ENCODE peak calls at places on chromosomes 13 and 19, in eight cellular contexts. T, O, H, P, B, E, S and G are unnamed samples.

GRCh38 chr19:33736158-33736557 is 60.5 kb upstream of the KCTD15 start:
- DNase-seq in T (no peak), O (no peak), H (no peak), P (no peak), B (no peak), E (no peak), S (no peak), G (peak; percentile 27)

GRCh38 chr13:112574476-112575294 is 13.3 kb downstream of the TUBGCP3 start:
- DNase-seq in T (no peak), O (no peak), H (no peak), P (no peak), B (no peak), E (no peak), S (no peak), G (no peak)

GRCh38 chr13:93244141-93244917 is 17.7 kb downstream of the GPC6 start:
- DNase-seq in T (no peak), O (no peak), H (no peak), P (no peak), B (no peak), E (no peak), S (no peak), G (no peak)

GRCh38 chr19:51398096-51398704 is 7.8 kb upstream of the C19orf84 start:
- DNase-seq in T (no peak), O (no peak), H (peak; percentile 28), P (no peak), B (no peak), E (no peak), S (no peak), G (no peak)

GRCh38 chr13:28246891-28247290 is 108.5 kb downstream of the PAN3 start:
- DNase-seq in T (no peak), O (no peak), H (no peak), P (no peak), B (no peak), E (no peak), S (no peak), G (no peak)

GRCh38 chr13:40680659-40681323 is 14.3 kb upstream of the FOXO1 start:
- DNase-seq in T (no peak), O (no peak), H (no peak), P (no peak), B (no peak), E (no peak), S (no peak), G (no peak)

GRCh38 chr19:7847664-7848063 is 17.6 kb downstream of the EVI5L start:
- DNase-seq in T (no peak), O (no peak), H (no peak), P (no peak), B (no peak), E (no peak), S (peak; percentile 28), G (no peak)

GRCh38 chr13:61728468-61728867 is 312.8 kb upstream of the PCDH20 start:
- DNase-seq in T (no peak), O (no peak), H (no peak), P (no peak), B (no peak), E (no peak), S (no peak), G (no peak)

GRCh38 chr13:21050288-21051197 is 10.8 kb downstream of the LATS2 start:
- DNase-seq in T (no peak), O (no peak), H (no peak), P (no peak), B (no peak), E (no peak), S (no peak), G (no peak)

GRCh38 chr19:42658148-42658547 is 63.4 kb upstream of the CEACAM8 start:
- DNase-seq in T (no peak), O (no peak), H (no peak), P (no peak), B (no peak), E (no peak), S (no peak), G (no peak)

GRCh38 chr19:58559275-58560006 is 1.0 kb upstream of the UBE2M start:
- DNase-seq in T (peak; percentile 86), O (peak; percentile 90), H (peak; percentile 47), P (peak; percentile 90), B (peak; percentile 94), E (peak; percentile 92), S (peak; percentile 89), G (peak; percentile 96)

GRCh38 chr13:65929436-65929835 is 1300.7 kb downstream of the PCDH9 start:
- DNase-seq in T (no peak), O (no peak), H (no peak), P (no peak), B (no peak), E (no peak), S (no peak), G (no peak)

GRCh38 chr19:47564081-47564480 is 8.9 kb downstream of the ZNF541 start:
- DNase-seq in T (no peak), O (no peak), H (no peak), P (no peak), B (no peak), E (no peak), S (no peak), G (no peak)

GRCh38 chr13:28558126-28558525 is 63.2 kb upstream of the FLT1 start:
- DNase-seq in T (no peak), O (no peak), H (no peak), P (no peak), B (no peak), E (no peak), S (no peak), G (no peak)

GRCh38 chr13:90070362-90070761 is 1277.1 kb upstream of the MIR17HG start:
- DNase-seq in T (no peak), O (no peak), H (no peak), P (no peak), B (no peak), E (no peak), S (no peak), G (no peak)

GRCh38 chr19:3142292-3142670 is 6.4 kb downstream of the GNA15 start:
- DNase-seq in T (no peak), O (no peak), H (no peak), P (peak; percentile 31), B (no peak), E (no peak), S (no peak), G (no peak)

GRCh38 chr19:58409010-58409790 is 751 bp downstream of the ZNF584 start:
- DNase-seq in T (no peak), O (peak; percentile 33), H (no peak), P (no peak), B (peak; percentile 41), E (no peak), S (no peak), G (peak; percentile 73)

GRCh38 chr19:34309368-34310138 is 55.2 kb downstream of the GARRE1 start:
- DNase-seq in T (no peak), O (no peak), H (no peak), P (no peak), B (no peak), E (no peak), S (no peak), G (no peak)

GRCh38 chr13:43783820-43784219 is 3.0 kb downstream of the ENOX1 start:
- DNase-seq in T (no peak), O (no peak), H (no peak), P (no peak), B (no peak), E (no peak), S (no peak), G (no peak)

GRCh38 chr13:23544668-23545067 is 25.5 kb upstream of the TNFRSF19 start:
- DNase-seq in T (no peak), O (no peak), H (no peak), P (no peak), B (no peak), E (no peak), S (no peak), G (no peak)

GRCh38 chr13:95834134-95834765 is 157.3 kb downstream of the DNAJC3 start:
- DNase-seq in T (peak; percentile 74), O (peak; percentile 44), H (peak; percentile 45), P (peak; percentile 21), B (peak; percentile 42), E (peak; percentile 33), S (peak; percentile 69), G (peak; percentile 66)

DNA sequence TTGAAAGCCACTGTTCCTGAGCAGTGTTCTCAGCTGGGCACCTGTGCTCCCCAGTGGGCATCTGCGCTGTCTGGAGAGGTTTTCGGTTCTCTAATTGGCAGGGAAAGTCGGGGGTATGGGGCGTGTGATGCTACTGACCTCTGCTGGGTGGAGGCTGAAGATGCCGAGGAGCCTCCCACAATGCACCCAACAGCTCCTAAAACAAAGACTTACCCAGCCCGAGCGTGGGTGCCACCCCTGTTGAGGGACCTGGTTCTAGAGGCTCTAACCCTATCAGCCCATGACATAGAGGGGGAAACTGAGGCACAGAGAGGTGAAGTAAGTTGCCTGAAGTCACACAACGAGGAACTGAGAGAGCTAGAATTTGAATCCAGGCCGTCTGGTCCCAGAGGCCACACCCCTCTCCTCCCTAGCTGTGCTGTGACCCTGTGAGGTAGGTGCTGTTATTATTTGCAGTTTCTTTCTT is 2.3 kb downstream of the SPACA4 start:
- DNase-seq in T (no peak), O (no peak), H (peak; percentile 36), P (peak; percentile 66), B (no peak), E (no peak), S (peak; percentile 67), G (no peak)
- H3K4me3 ChIP-seq in T (no peak overlapping the region), O (no peak overlapping the region), H (no peak overlapping the region), P (peak overlapping the region; percentile 50), B (no peak overlapping the region), E (no peak overlapping the region), S (no peak overlapping the region), G (no peak overlapping the region)

DNA sequence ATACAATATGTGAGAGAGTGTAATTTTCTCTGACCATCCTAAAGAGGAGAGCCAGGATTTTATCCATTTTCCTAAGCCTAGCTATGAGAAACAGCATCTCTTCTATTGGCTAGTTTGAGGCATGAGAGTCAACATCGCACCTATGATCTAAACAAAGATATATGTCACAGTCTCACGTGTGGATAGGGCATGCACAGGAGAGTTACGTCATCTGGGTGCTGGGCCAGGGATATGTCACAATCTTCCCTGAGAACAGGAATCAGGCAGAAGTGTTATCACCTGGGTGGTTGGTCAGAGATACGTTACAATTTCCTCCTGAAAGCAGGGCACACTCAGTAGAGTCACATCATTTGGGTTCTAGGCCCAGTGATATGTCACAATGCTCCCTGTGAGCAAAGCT is 53.9 kb upstream of the ZNF730 start:
- DNase-seq in T (no peak), O (no peak), H (no peak), P (no peak), B (no peak), E (no peak), S (no peak), G (no peak)
- H3K9me3 ChIP-seq in T (peaks cover 33% of the 10 kb centered on the region), O (no peaks in the 10 kb centered on the region), H (no peaks in the 10 kb centered on the region), P (no peaks in the 10 kb centered on the region), B (no peaks in the 10 kb centered on the region), E (peaks cover 3% of the 10 kb centered on the region), S (no peaks in the 10 kb centered on the region), G (no peaks in the 10 kb centered on the region)

DNA sequence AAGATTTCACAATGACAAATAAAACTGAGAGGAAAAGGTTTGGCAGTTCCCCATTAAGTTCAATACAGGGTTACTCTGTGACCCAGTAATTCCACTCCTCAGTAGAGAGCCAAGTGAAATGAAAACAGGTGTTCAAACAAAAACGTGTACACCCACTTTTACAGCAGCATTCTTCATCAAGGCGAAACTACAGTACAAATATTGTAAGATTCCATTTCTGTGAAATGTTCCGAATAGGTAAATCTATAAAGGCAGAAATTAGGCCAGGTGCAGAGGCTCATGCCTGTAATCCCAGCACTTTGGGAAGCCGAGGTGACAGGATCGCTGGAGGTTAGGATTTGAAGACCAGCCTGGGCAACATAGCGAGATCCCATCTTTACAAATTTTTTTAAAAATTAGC is 8.9 kb upstream of the GDF15 start:
- DNase-seq in T (no peak), O (no peak), H (no peak), P (no peak), B (no peak), E (no peak), S (no peak), G (no peak)
- H3K4me3 ChIP-seq in T (no peak overlapping the region), O (no peak overlapping the region), H (no peak overlapping the region), P (no peak overlapping the region), B (no peak overlapping the region), E (no peak overlapping the region), S (no peak overlapping the region), G (no peak overlapping the region)

GRCh38 chr19:55801416-55801815 is 30.4 kb downstream of the NLRP11 start:
- DNase-seq in T (no peak), O (no peak), H (no peak), P (no peak), B (no peak), E (no peak), S (no peak), G (no peak)
- H3K9me3 ChIP-seq in T (peaks cover 23% of the 10 kb centered on the region), O (peaks cover 16% of the 10 kb centered on the region), H (no peaks in the 10 kb centered on the region), P (no peaks in the 10 kb centered on the region), B (no peaks in the 10 kb centered on the region), E (peaks cover 5% of the 10 kb centered on the region), S (no peaks in the 10 kb centered on the region), G (no peaks in the 10 kb centered on the region)